ENCODE peak calls at places on chromosomes 3 and 15, in ten cellular contexts. T is COR-L47; G is NCI-H510A treated with DMSO at 0.1 percent for 48 hours; F is WERI-Rb-1; U is mucosa of descending colon; O is GM20000; S is activated naive CD4-positive, alpha-beta T cell treated with Interleukin-2 at 50 U/mL for 16 hours; W is lung microvascular endothelial cell; I is GM04504; K is mesothelial cell of epicardium. B is an unnamed sample.

GRCh38 chr15:98795980-98796379 is 147.6 kb downstream of the IGF1R start:
- DNase-seq in T (no peak), G (no peak), F (peak), U (no peak), O (no peak), S (no peak), W (no peak), I (no peak), K (no peak), B (no peak)

GRCh38 chr15:45441686-45442085 is 63.3 kb upstream of the GATM start:
- DNase-seq in T (no peak), G (no peak), F (no peak), U (peak), O (no peak), S (no peak), W (peak), I (no peak), K (no peak), B (no peak)

GRCh38 chr3:122943828-122944190 is 83.8 kb downstream of the SEMA5B start:
- DNase-seq in T (no peak), G (no peak), F (no peak), U (no peak), O (no peak), S (no peak), W (no peak), I (no peak), K (no peak), B (no peak)

GRCh38 chr3:46972396-46972795 is 4.1 kb downstream of the CCDC12 start:
- DNase-seq in T (no peak), G (no peak), F (no peak), U (no peak), O (no peak), S (no peak), W (no peak), I (no peak), K (no peak), B (no peak)

GRCh38 chr3:178236555-178237277 is 299.5 kb upstream of the KCNMB2 start:
- DNase-seq in T (no peak), G (no peak), F (no peak), U (no peak), O (no peak), S (no peak), W (no peak), I (peak), K (no peak), B (no peak)

GRCh38 chr15:90597477-90598052 is 67.8 kb downstream of the CRTC3 start:
- DNase-seq in T (no peak), G (no peak), F (no peak), U (no peak), O (peak), S (no peak), W (no peak), I (no peak), K (no peak), B (no peak)

GRCh38 chr15:79218588-79219200 is 63.8 kb upstream of the ANKRD34C start:
- DNase-seq in T (no peak), G (no peak), F (no peak), U (no peak), O (no peak), S (no peak), W (peak), I (no peak), K (no peak), B (no peak)

GRCh38 chr3:178436773-178437172 is 99.5 kb upstream of the KCNMB2 start:
- DNase-seq in T (peak), G (peak), F (no peak), U (no peak), O (peak), S (no peak), W (peak), I (peak), K (no peak), B (peak)

GRCh38 chr3:141096164-141096563 is 45.0 kb downstream of the SPSB4 start:
- DNase-seq in T (no peak), G (no peak), F (no peak), U (no peak), O (no peak), S (no peak), W (no peak), I (no peak), K (no peak), B (no peak)

GRCh38 chr15:68183886-68184285 is 21.2 kb downstream of the CALML4 start:
- DNase-seq in T (no peak), G (no peak), F (no peak), U (no peak), O (no peak), S (no peak), W (no peak), I (no peak), K (no peak), B (no peak)

GRCh38 chr3:2948882-2949281 is 161.3 kb downstream of the IL5RA start:
- DNase-seq in T (no peak), G (no peak), F (no peak), U (no peak), O (no peak), S (no peak), W (no peak), I (no peak), K (no peak), B (no peak)

GRCh38 chr3:46858996-46859710 is 4.1 kb downstream of the MYL3 start:
- DNase-seq in T (no peak), G (no peak), F (peak), U (no peak), O (no peak), S (peak), W (no peak), I (no peak), K (peak), B (no peak)

GRCh38 chr15:60010467-60011257 is 6.6 kb downstream of the FOXB1 start:
- DNase-seq in T (no peak), G (no peak), F (no peak), U (no peak), O (no peak), S (no peak), W (no peak), I (no peak), K (no peak), B (no peak)

GRCh38 chr15:64092864-64093626 is 593 bp downstream of the CIAO2A start:
- DNase-seq in T (no peak), G (no peak), F (peak), U (peak), O (peak), S (peak), W (peak), I (no peak), K (no peak), B (peak)

GRCh38 chr3:152719264-152719663 is 115.7 kb upstream of the P2RY1 start:
- DNase-seq in T (no peak), G (no peak), F (no peak), U (no peak), O (no peak), S (no peak), W (no peak), I (no peak), K (no peak), B (no peak)

GRCh38 chr15:68612979-68613740 is 34.4 kb downstream of the CORO2B start:
- DNase-seq in T (no peak), G (no peak), F (no peak), U (no peak), O (no peak), S (no peak), W (peak), I (no peak), K (no peak), B (no peak)

GRCh38 chr3:180036092-180036677 is 552 bp downstream of the PEX5L start:
- DNase-seq in T (no peak), G (peak), F (no peak), U (no peak), O (no peak), S (no peak), W (no peak), I (no peak), K (no peak), B (no peak)

GRCh38 chr15:48721061-48721810 is 75.7 kb upstream of the FBN1 start:
- DNase-seq in T (no peak), G (no peak), F (no peak), U (no peak), O (no peak), S (no peak), W (no peak), I (no peak), K (no peak), B (no peak)

GRCh38 chr15:52567886-52568568 is 803 bp downstream of the ARPP19 start:
- DNase-seq in T (peak), G (no peak), F (peak), U (peak), O (peak), S (peak), W (peak), I (no peak), K (no peak), B (no peak)

GRCh38 chr15:79896634-79897379 is at the start of gene MTHFS:
- DNase-seq in T (peak), G (peak), F (peak), U (peak), O (peak), S (peak), W (peak), I (peak), K (peak), B (peak)

GRCh38 chr3:24047513-24047912 is 102.4 kb downstream of the NR1D2 start:
- DNase-seq in T (no peak), G (no peak), F (no peak), U (no peak), O (no peak), S (no peak), W (no peak), I (no peak), K (no peak), B (no peak)

GRCh38 chr15:100968043-100968966 is 49.1 kb downstream of the LRRK1 start:
- DNase-seq in T (no peak), G (no peak), F (no peak), U (no peak), O (peak), S (no peak), W (no peak), I (no peak), K (no peak), B (no peak)

GRCh38 chr3:61981005-61981404 is 392.3 kb downstream of the FEZF2 start:
- DNase-seq in T (no peak), G (no peak), F (no peak), U (no peak), O (no peak), S (no peak), W (no peak), I (peak), K (no peak), B (no peak)

GRCh38 chr3:177746259-177747021 is 549.2 kb upstream of the TBL1XR1 start:
- DNase-seq in T (no peak), G (no peak), F (no peak), U (no peak), O (no peak), S (no peak), W (no peak), I (no peak), K (no peak), B (no peak)

GRCh38 chr3:24315991-24316390 is 178.7 kb downstream of the THRB start:
- DNase-seq in T (no peak), G (no peak), F (no peak), U (no peak), O (no peak), S (no peak), W (no peak), I (no peak), K (no peak), B (no peak)

GRCh38 chr3:127740136-127740915 is 67.6 kb downstream of the ABTB1 start:
- DNase-seq in T (no peak), G (no peak), F (no peak), U (no peak), O (no peak), S (no peak), W (no peak), I (no peak), K (no peak), B (no peak)

GRCh38 chr3:51734572-51734907 is 27.7 kb downstream of the GRM2 start:
- DNase-seq in T (no peak), G (no peak), F (no peak), U (no peak), O (no peak), S (no peak), W (no peak), I (no peak), K (no peak), B (no peak)

GRCh38 chr3:159123877-159124276 is 322.0 kb downstream of the MFSD1 start:
- DNase-seq in T (no peak), G (no peak), F (no peak), U (no peak), O (no peak), S (no peak), W (no peak), I (no peak), K (no peak), B (no peak)

GRCh38 chr3:18046531-18046930 is 304.1 kb upstream of the TBC1D5 start:
- DNase-seq in T (no peak), G (no peak), F (no peak), U (no peak), O (no peak), S (no peak), W (no peak), I (no peak), K (no peak), B (no peak)

GRCh38 chr3:21274000-21274671 is 476.9 kb downstream of the ZNF385D start:
- DNase-seq in T (no peak), G (no peak), F (no peak), U (no peak), O (no peak), S (no peak), W (no peak), I (peak), K (no peak), B (no peak)

GRCh38 chr15:94119215-94119815 is 112.0 kb upstream of the MCTP2 start:
- DNase-seq in T (no peak), G (no peak), F (no peak), U (peak), O (no peak), S (no peak), W (no peak), I (no peak), K (no peak), B (no peak)

GRCh38 chr3:132432639-132433038 is 15.3 kb downstream of the DNAJC13 start:
- DNase-seq in T (no peak), G (no peak), F (no peak), U (no peak), O (no peak), S (no peak), W (peak), I (peak), K (no peak), B (no peak)

GRCh38 chr3:51588724-51589123 is 50.2 kb downstream of the RAD54L2 start:
- DNase-seq in T (no peak), G (no peak), F (no peak), U (no peak), O (no peak), S (no peak), W (no peak), I (no peak), K (no peak), B (no peak)

GRCh38 chr15:57654136-57654845 is 52.2 kb upstream of the POLR2M start:
- DNase-seq in T (no peak), G (peak), F (no peak), U (no peak), O (no peak), S (no peak), W (peak), I (peak), K (no peak), B (no peak)

GRCh38 chr15:49421991-49422390 is 1.1 kb upstream of the FGF7 start:
- DNase-seq in T (peak), G (peak), F (peak), U (peak), O (peak), S (peak), W (peak), I (peak), K (no peak), B (peak)

GRCh38 chr15:78313383-78313782 is 14.0 kb upstream of the SKIC8 start:
- DNase-seq in T (no peak), G (no peak), F (no peak), U (no peak), O (no peak), S (no peak), W (no peak), I (no peak), K (no peak), B (no peak)